ENCODE peak calls at places on chromosome 12, in ten cellular contexts. Y is fibroblast of pulmonary artery, A is upper lobe of right lung, H is AG04450, L is kidney, E is GM23338, X is HCT116, B is cardiac fibroblast, W is brain microvascular endothelial cell, U is prostate gland. I is an unnamed sample.

GRCh38 chr12:58757422-58757821 is 162.9 kb downstream of the LRIG3 start:
- DNase-seq in Y (peak), A (no peak), H (peak), L (no peak), E (no peak), X (no peak), B (peak), W (peak), U (no peak), I (peak)

GRCh38 chr12:65152586-65152985 is 16.8 kb upstream of the LEMD3 start:
- DNase-seq in Y (peak), A (no peak), H (no peak), L (no peak), E (no peak), X (no peak), B (peak), W (no peak), U (no peak), I (no peak)

GRCh38 chr12:52178984-52179383 is 12.8 kb downstream of the KRT80 start:
- DNase-seq in Y (no peak), A (no peak), H (no peak), L (no peak), E (no peak), X (no peak), B (no peak), W (no peak), U (no peak), I (no peak)

GRCh38 chr12:88577537-88577936 is 2.7 kb downstream of the KITLG start:
- DNase-seq in Y (no peak), A (no peak), H (no peak), L (no peak), E (no peak), X (peak), B (peak), W (no peak), U (no peak), I (no peak)

GRCh38 chr12:8780389-8780788 is 42.0 kb upstream of the A2ML1 start:
- DNase-seq in Y (peak), A (no peak), H (peak), L (no peak), E (peak), X (peak), B (peak), W (peak), U (peak), I (no peak)

GRCh38 chr12:85621041-85621440 is 215.2 kb downstream of the RASSF9 start:
- DNase-seq in Y (no peak), A (no peak), H (no peak), L (no peak), E (no peak), X (no peak), B (no peak), W (no peak), U (no peak), I (no peak)

GRCh38 chr12:38907171-38907923 is 2.0 kb upstream of the CPNE8 start:
- DNase-seq in Y (no peak), A (no peak), H (no peak), L (no peak), E (no peak), X (no peak), B (peak), W (no peak), U (no peak), I (no peak)

GRCh38 chr12:26374934-26375333 is 179.6 kb downstream of the SSPN start:
- DNase-seq in Y (peak), A (no peak), H (no peak), L (no peak), E (no peak), X (no peak), B (no peak), W (no peak), U (no peak), I (no peak)

GRCh38 chr12:46675736-46676135 is 150.1 kb downstream of the SLC38A4 start:
- DNase-seq in Y (peak), A (peak), H (no peak), L (peak), E (peak), X (no peak), B (peak), W (peak), U (no peak), I (no peak)

GRCh38 chr12:130127527-130127908 is 34.7 kb upstream of the FZD10 start:
- DNase-seq in Y (no peak), A (no peak), H (no peak), L (no peak), E (no peak), X (no peak), B (no peak), W (no peak), U (no peak), I (no peak)

GRCh38 chr12:46373303-46374182 is 970 bp upstream of the SLC38A2 start:
- DNase-seq in Y (peak), A (peak), H (no peak), L (peak), E (peak), X (no peak), B (peak), W (no peak), U (peak), I (no peak)

GRCh38 chr12:104763163-104763805 is 194.8 kb downstream of the SLC41A2 start:
- DNase-seq in Y (peak), A (no peak), H (no peak), L (no peak), E (no peak), X (no peak), B (peak), W (peak), U (no peak), I (no peak)

GRCh38 chr12:124917841-124918621 is 3.6 kb upstream of the UBC start:
- DNase-seq in Y (no peak), A (no peak), H (no peak), L (no peak), E (no peak), X (no peak), B (peak), W (no peak), U (peak), I (no peak)

GRCh38 chr12:53513712-53514415 is 6.6 kb upstream of the NPFF start:
- DNase-seq in Y (no peak), A (peak), H (no peak), L (no peak), E (no peak), X (no peak), B (no peak), W (no peak), U (no peak), I (no peak)

GRCh38 chr12:70366581-70367267 is 634 bp downstream of the KCNMB4 start:
- DNase-seq in Y (peak), A (peak), H (peak), L (peak), E (peak), X (peak), B (peak), W (peak), U (peak), I (no peak)

GRCh38 chr12:127401536-127401935 is 865.4 kb upstream of the TMEM132C start:
- DNase-seq in Y (no peak), A (no peak), H (no peak), L (no peak), E (no peak), X (no peak), B (no peak), W (no peak), U (no peak), I (no peak)

GRCh38 chr12:79897617-79898016 is 37.3 kb downstream of the PPP1R12A start:
- DNase-seq in Y (peak), A (no peak), H (peak), L (no peak), E (peak), X (peak), B (peak), W (peak), U (no peak), I (peak)

GRCh38 chr12:51246254-51246853 is 7.7 kb downstream of the DAZAP2 start:
- DNase-seq in Y (peak), A (no peak), H (no peak), L (no peak), E (no peak), X (no peak), B (peak), W (peak), U (no peak), I (no peak)

GRCh38 chr12:132291402-132292175 is 37.8 kb downstream of the GALNT9 start:
- DNase-seq in Y (no peak), A (no peak), H (no peak), L (peak), E (no peak), X (no peak), B (no peak), W (no peak), U (no peak), I (no peak)

GRCh38 chr12:98743362-98743953 is 98.4 kb downstream of the APAF1 start:
- DNase-seq in Y (no peak), A (no peak), H (no peak), L (no peak), E (peak), X (peak), B (peak), W (peak), U (no peak), I (no peak)

GRCh38 chr12:1204581-1205121 is 213.6 kb downstream of the ERC1 start:
- DNase-seq in Y (peak), A (no peak), H (no peak), L (no peak), E (no peak), X (no peak), B (peak), W (peak), U (no peak), I (no peak)

GRCh38 chr12:95942106-95942531 is 295 bp downstream of the CCDC38 start:
- DNase-seq in Y (no peak), A (no peak), H (no peak), L (no peak), E (peak), X (no peak), B (no peak), W (no peak), U (no peak), I (no peak)

GRCh38 chr12:95940514-95940913 is 1.9 kb downstream of the CCDC38 start:
- DNase-seq in Y (no peak), A (no peak), H (no peak), L (no peak), E (no peak), X (no peak), B (no peak), W (no peak), U (no peak), I (no peak)

GRCh38 chr12:95944108-95944704 is 1.1 kb downstream of the AMDHD1 start:
- DNase-seq in Y (no peak), A (no peak), H (no peak), L (no peak), E (no peak), X (no peak), B (no peak), W (no peak), U (no peak), I (no peak)

GRCh38 chr12:95942532-95943230 is at the start of gene CCDC38:
- DNase-seq in Y (peak), A (peak), H (no peak), L (peak), E (peak), X (peak), B (peak), W (peak), U (peak), I (no peak)

GRCh38 chr12:95943231-95943842 is at the start of gene AMDHD1:
- DNase-seq in Y (peak), A (peak), H (no peak), L (peak), E (peak), X (peak), B (peak), W (peak), U (peak), I (no peak)
- TF ChIP-seq CTCF in Y (peak), A (peak), H (peak), L (peak), E (no peak), X (peak), B (no peak), W (peak), U (no peak), I (peak)

GRCh38 chr12:55188974-55189556 is 31.8 kb upstream of the OR10A7 start:
- DNase-seq in Y (peak), A (no peak), H (peak), L (no peak), E (peak), X (peak), B (peak), W (peak), U (peak), I (peak)
- TF ChIP-seq CTCF in Y (peak), A (peak), H (peak), L (peak), E (peak), X (peak), B (peak), W (peak), U (peak), I (peak)

DNA sequence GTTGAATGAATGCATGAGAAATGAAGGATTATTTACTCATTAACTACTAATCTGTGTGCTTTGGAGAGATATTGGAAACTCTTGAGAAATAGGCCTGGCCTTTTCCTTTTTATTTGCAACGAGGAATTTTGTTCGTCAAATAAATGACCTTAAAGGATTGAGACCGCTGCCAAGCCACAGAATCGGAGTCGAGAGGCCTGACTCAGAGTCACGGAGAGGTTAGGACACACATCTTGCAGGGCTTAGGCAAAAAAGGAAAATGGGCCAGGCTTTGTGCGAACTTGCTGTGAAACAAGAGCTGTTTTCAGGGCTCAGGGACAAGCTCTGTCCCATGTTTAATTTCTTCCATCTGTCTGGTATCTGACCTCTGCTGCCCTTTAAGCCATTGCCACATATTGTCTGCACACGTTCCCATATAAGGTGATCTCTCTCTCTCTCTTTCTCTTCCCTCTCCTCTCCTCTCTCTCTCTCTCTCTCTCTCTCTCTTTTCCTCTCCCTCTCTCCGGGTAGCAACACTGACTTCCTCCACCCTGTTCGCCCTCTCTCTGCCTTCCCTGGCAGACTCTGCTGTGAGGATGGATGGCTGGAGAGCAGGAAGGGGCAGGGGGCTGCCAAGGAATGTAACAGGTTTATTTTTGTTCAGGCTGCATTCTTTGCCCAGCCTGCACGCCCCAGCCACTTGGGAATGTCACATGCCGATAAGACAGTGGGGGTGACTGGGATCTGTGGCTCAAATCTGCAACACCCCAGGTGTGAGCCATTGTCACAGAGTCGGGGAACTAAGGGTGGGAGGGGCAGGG is 14.9 kb upstream of the IFT81 start:
- DNase-seq in Y (peak), A (peak), H (peak), L (peak), E (peak), X (no peak), B (peak), W (peak), U (peak), I (peak)
- TF ChIP-seq CTCF in Y (no peak), A (no peak), H (no peak), L (peak), E (no peak), X (no peak), B (peak), W (peak), U (no peak), I (no peak)

GRCh38 chr12:23140710-23141109 is 515.7 kb downstream of the ETNK1 start:
- DNase-seq in Y (peak), A (no peak), H (no peak), L (no peak), E (no peak), X (no peak), B (peak), W (no peak), U (no peak), I (no peak)

GRCh38 chr12:23139026-23139425 is 514.1 kb downstream of the ETNK1 start:
- DNase-seq in Y (no peak), A (no peak), H (no peak), L (no peak), E (no peak), X (no peak), B (peak), W (peak), U (no peak), I (no peak)

GRCh38 chr12:23141335-23141734 is 516.4 kb downstream of the ETNK1 start:
- DNase-seq in Y (no peak), A (no peak), H (no peak), L (no peak), E (no peak), X (no peak), B (no peak), W (no peak), U (no peak), I (no peak)
- TF ChIP-seq CTCF in Y (no peak), A (no peak), H (no peak), L (no peak), E (no peak), X (no peak), B (no peak), W (no peak), U (no peak), I (no peak)

GRCh38 chr12:105769486-105769885 is 369.3 kb downstream of the NUAK1 start:
- DNase-seq in Y (no peak), A (no peak), H (no peak), L (no peak), E (no peak), X (no peak), B (no peak), W (no peak), U (no peak), I (no peak)

GRCh38 chr12:105773501-105773900 is 365.3 kb downstream of the NUAK1 start:
- DNase-seq in Y (no peak), A (no peak), H (no peak), L (no peak), E (no peak), X (no peak), B (no peak), W (no peak), U (no peak), I (no peak)

GRCh38 chr12:105774037-105774436 is 364.7 kb downstream of the NUAK1 start:
- DNase-seq in Y (no peak), A (no peak), H (no peak), L (no peak), E (no peak), X (no peak), B (peak), W (no peak), U (no peak), I (no peak)

GRCh38 chr12:105775351-105775750 is 363.4 kb downstream of the NUAK1 start:
- DNase-seq in Y (peak), A (no peak), H (no peak), L (no peak), E (no peak), X (no peak), B (peak), W (peak), U (no peak), I (no peak)
- TF ChIP-seq CTCF in Y (peak), A (peak), H (no peak), L (no peak), E (no peak), X (no peak), B (peak), W (peak), U (no peak), I (no peak)

GRCh38 chr12:74849801-74850200 is 312.2 kb downstream of the ATXN7L3B start:
- DNase-seq in Y (no peak), A (no peak), H (no peak), L (no peak), E (no peak), X (no peak), B (peak), W (no peak), U (no peak), I (no peak)
- TF ChIP-seq CTCF in Y (peak), A (no peak), H (peak), L (no peak), E (peak), X (no peak), B (no peak), W (no peak), U (no peak), I (no peak)

GRCh38 chr12:94148841-94149780 is 734 bp downstream of the PLXNC1 start:
- DNase-seq in Y (peak), A (no peak), H (no peak), L (peak), E (peak), X (no peak), B (peak), W (peak), U (no peak), I (no peak)
- TF ChIP-seq CTCF in Y (no peak), A (peak), H (peak), L (no peak), E (peak), X (no peak), B (no peak), W (peak), U (no peak), I (peak)

DNA sequence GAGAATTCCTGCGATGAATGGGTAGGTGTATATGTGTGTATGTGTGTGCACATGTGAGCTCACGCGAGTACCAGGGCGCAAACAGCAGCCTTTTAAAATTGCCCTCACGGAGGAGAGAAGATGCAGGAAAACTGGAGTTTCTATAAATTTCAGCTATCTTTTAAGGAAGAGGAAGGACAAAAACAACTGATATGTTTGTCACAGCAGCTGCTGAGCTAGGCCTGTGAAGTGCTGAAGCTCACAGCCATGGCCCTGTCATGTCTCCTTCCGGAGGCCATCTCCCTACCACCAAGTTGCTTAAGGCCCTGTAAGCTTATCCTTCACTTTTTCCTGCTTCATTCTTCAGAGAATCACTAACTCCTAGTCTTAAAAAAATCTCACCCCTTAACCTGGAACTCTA is 40.7 kb downstream of the DUSP16 start:
- DNase-seq in Y (no peak), A (no peak), H (no peak), L (no peak), E (peak), X (no peak), B (no peak), W (no peak), U (no peak), I (no peak)
- TF ChIP-seq CTCF in Y (no peak), A (no peak), H (no peak), L (no peak), E (no peak), X (no peak), B (no peak), W (no peak), U (no peak), I (no peak)

DNA sequence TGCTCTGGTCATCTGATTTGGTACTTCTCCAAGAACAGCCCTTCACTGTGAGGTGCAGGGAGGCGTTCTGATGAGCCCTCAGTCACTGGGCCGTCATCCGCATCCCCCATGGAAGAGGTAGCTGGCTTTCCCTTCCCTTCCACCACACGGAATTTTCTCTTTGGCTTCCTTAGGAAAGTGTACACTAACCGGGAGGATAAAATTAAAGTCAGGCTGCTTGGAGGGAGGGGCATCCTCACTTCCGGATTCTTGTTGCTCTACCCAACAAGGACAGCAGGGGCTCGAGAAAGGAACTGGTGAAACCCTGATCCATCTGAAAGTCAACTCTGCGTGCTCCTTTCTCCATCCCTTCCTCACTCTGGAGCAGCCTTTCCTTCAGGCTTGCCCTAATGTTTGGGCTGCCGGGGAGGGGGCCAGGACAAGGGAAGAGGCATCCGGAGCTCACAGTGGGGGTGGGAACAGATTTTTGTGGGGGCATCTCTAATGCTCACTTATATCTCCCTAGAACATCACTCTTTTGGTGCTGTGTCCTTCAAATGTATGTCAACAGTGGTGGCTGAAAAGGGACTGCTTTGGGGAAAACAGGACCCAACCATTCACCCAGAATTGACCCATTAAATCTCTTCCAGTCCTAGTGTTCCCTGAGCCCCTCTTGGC is 101.4 kb upstream of the FKBP4 start:
- DNase-seq in Y (no peak), A (no peak), H (no peak), L (no peak), E (peak), X (peak), B (no peak), W (no peak), U (no peak), I (no peak)
- TF ChIP-seq CTCF in Y (no peak), A (no peak), H (peak), L (no peak), E (peak), X (peak), B (no peak), W (no peak), U (no peak), I (no peak)

DNA sequence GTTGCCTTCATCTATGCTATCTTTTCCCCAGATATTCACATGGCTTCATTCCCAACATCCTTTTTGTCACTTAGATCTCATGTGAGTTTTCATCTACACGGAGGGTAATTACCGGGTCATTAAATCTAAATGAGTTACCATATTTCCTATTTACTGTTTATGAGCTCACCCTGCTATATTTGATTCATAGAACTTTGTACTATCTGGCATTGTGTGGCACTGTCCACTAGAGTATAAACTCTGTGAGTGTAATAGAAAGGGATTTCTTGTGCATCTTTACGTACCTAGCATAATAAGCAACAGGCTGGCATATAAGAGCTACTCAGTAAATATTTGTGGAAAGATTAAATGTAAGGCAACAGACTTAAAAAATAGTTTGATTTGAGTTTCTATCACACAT is 86.1 kb upstream of the LMO3 start:
- DNase-seq in Y (no peak), A (no peak), H (no peak), L (no peak), E (no peak), X (no peak), B (no peak), W (no peak), U (no peak), I (no peak)
- TF ChIP-seq CTCF in Y (no peak), A (no peak), H (no peak), L (no peak), E (no peak), X (no peak), B (no peak), W (no peak), U (no peak), I (no peak)